ENCODE peak calls at places on chromosomes 16 and 17, in ten cellular contexts. One of them, this sample, is unnamed.

GRCh38 chr17:48542114-48542955 is 2.6 kb downstream of the HOXB2 start:
- DNase-seq in ovary: no peak
- DNase-seq in K562: no peak
- DNase-seq in esophagus muscularis mucosa: no peak
- DNase-seq in H1: no peak
- DNase-seq in sigmoid colon: no peak
- DNase-seq in A549: no peak
- DNase-seq in tibial nerve: no peak
- DNase-seq in SK-N-SH: no peak
- DNase-seq in transverse colon: no peak
- DNase-seq in this sample: no peak

GRCh38 chr17:6711081-6711674 is 2.0 kb downstream of the SLC13A5 start:
- DNase-seq in tibial nerve: no peak
- DNase-seq in K562: no peak
- DNase-seq in sigmoid colon: no peak
- DNase-seq in transverse colon: no peak
- DNase-seq in H1: no peak
- DNase-seq in SK-N-SH: no peak
- DNase-seq in esophagus muscularis mucosa: no peak
- DNase-seq in ovary: peak
- DNase-seq in A549: peak
- DNase-seq in this sample: no peak

GRCh38 chr17:4891405-4892062 is 7.8 kb upstream of the C17orf107 start:
- DNase-seq in ovary: no peak
- DNase-seq in transverse colon: no peak
- DNase-seq in H1: no peak
- DNase-seq in K562: no peak
- DNase-seq in tibial nerve: no peak
- DNase-seq in SK-N-SH: no peak
- DNase-seq in A549: no peak
- DNase-seq in sigmoid colon: no peak
- DNase-seq in esophagus muscularis mucosa: no peak
- DNase-seq in this sample: peak

GRCh38 chr17:60604686-60605334 is 4.8 kb downstream of the PPM1D start:
- DNase-seq in esophagus muscularis mucosa: no peak
- DNase-seq in K562: no peak
- DNase-seq in transverse colon: no peak
- DNase-seq in SK-N-SH: no peak
- DNase-seq in tibial nerve: no peak
- DNase-seq in ovary: no peak
- DNase-seq in sigmoid colon: no peak
- DNase-seq in H1: peak
- DNase-seq in A549: no peak
- DNase-seq in this sample: no peak

GRCh38 chr16:58413359-58413758 is 21.1 kb downstream of the GINS3 start:
- DNase-seq in K562: no peak
- DNase-seq in transverse colon: no peak
- DNase-seq in esophagus muscularis mucosa: no peak
- DNase-seq in A549: no peak
- DNase-seq in tibial nerve: no peak
- DNase-seq in H1: no peak
- DNase-seq in ovary: no peak
- DNase-seq in sigmoid colon: no peak
- DNase-seq in SK-N-SH: peak
- DNase-seq in this sample: no peak

GRCh38 chr16:84331998-84332780 is 36.1 kb upstream of the ATP2C2 start:
- DNase-seq in transverse colon: no peak
- DNase-seq in tibial nerve: no peak
- DNase-seq in ovary: no peak
- DNase-seq in esophagus muscularis mucosa: no peak
- DNase-seq in A549: no peak
- DNase-seq in K562: no peak
- DNase-seq in H1: no peak
- DNase-seq in SK-N-SH: no peak
- DNase-seq in sigmoid colon: no peak
- DNase-seq in this sample: no peak

GRCh38 chr17:47694818-47695663 is 1.1 kb downstream of the TBKBP1 start:
- DNase-seq in esophagus muscularis mucosa: no peak
- DNase-seq in ovary: peak
- DNase-seq in H1: peak
- DNase-seq in tibial nerve: peak
- DNase-seq in K562: peak
- DNase-seq in transverse colon: peak
- DNase-seq in sigmoid colon: peak
- DNase-seq in SK-N-SH: peak
- DNase-seq in A549: no peak
- DNase-seq in this sample: no peak

GRCh38 chr17:17778308-17779014 is 58.3 kb downstream of the SREBF1 start:
- DNase-seq in SK-N-SH: peak
- DNase-seq in K562: no peak
- DNase-seq in tibial nerve: peak
- DNase-seq in sigmoid colon: peak
- DNase-seq in A549: no peak
- DNase-seq in esophagus muscularis mucosa: no peak
- DNase-seq in transverse colon: peak
- DNase-seq in H1: no peak
- DNase-seq in ovary: peak
- DNase-seq in this sample: no peak

DNA sequence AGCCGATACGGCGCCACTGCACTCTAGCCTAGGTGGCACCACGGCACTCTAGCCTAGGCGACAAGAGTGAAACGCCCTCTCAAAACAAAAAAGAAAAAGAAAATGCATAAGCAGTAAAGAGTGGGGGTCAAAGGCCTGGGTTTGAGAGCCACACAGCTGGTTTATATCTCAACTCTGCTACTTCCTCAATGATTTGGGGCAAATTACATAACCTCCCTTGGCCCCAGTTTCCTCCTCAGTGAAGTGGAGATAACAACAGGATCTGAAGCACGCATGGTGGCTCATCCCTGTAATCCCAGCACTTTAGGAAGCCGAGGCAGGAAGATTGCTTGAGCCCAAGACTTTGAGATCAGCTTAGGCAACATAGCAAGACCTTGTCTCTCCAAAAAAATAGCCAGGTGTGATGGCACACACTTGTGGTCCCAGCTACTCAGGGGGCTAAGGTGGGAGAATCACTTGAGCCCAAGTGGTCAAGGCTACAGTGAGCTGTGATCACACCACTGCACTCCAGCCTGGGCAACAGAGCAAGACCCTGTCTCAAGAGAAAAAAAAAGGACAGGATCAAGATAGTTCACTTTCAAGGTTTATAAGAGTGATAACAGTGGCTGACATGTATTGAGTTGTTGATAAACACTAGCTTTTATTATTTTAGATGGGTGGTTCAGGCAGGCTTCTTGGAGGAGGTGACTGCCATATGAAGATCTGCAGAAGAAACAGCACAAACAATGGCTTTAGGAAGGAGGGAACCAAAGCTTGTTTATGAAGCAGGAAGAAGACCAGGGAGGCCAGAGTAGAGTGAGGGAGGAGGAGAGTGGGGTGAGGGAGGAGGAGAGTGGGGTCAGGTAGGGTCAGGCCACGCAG is 8.5 kb upstream of the COG1 start:
- DNase-seq in H1: no peak
- DNase-seq in esophagus muscularis mucosa: no peak
- DNase-seq in SK-N-SH: no peak
- DNase-seq in A549: no peak
- DNase-seq in K562: no peak
- DNase-seq in tibial nerve: no peak
- DNase-seq in sigmoid colon: no peak
- DNase-seq in transverse colon: no peak
- DNase-seq in ovary: no peak
- DNase-seq in this sample: no peak
- TF ChIP-seq EP300 in H1: no peak
- TF ChIP-seq EP300 in esophagus muscularis mucosa: no peak
- TF ChIP-seq EP300 in SK-N-SH: no peak
- TF ChIP-seq EP300 in A549: no peak
- TF ChIP-seq EP300 in K562: no peak
- TF ChIP-seq EP300 in tibial nerve: no peak
- TF ChIP-seq EP300 in sigmoid colon: no peak
- TF ChIP-seq EP300 in transverse colon: no peak
- TF ChIP-seq EP300 in ovary: no peak
- TF ChIP-seq EP300 in this sample: no peak

GRCh38 chr17:65058151-65058550 is 1.6 kb upstream of the GNA13 start:
- DNase-seq in tibial nerve: no peak
- DNase-seq in ovary: no peak
- DNase-seq in SK-N-SH: no peak
- DNase-seq in esophagus muscularis mucosa: no peak
- DNase-seq in K562: no peak
- DNase-seq in A549: no peak
- DNase-seq in sigmoid colon: no peak
- DNase-seq in H1: no peak
- DNase-seq in transverse colon: no peak
- DNase-seq in this sample: no peak

GRCh38 chr17:65055708-65056638 is 567 bp downstream of the GNA13 start:
- DNase-seq in transverse colon: peak
- DNase-seq in ovary: peak
- DNase-seq in tibial nerve: peak
- DNase-seq in sigmoid colon: peak
- DNase-seq in K562: peak
- DNase-seq in SK-N-SH: peak
- DNase-seq in A549: peak
- DNase-seq in esophagus muscularis mucosa: no peak
- DNase-seq in H1: no peak
- DNase-seq in this sample: peak

GRCh38 chr17:65058615-65059014 is 2.1 kb upstream of the GNA13 start:
- DNase-seq in esophagus muscularis mucosa: no peak
- DNase-seq in tibial nerve: no peak
- DNase-seq in A549: no peak
- DNase-seq in H1: no peak
- DNase-seq in SK-N-SH: no peak
- DNase-seq in K562: no peak
- DNase-seq in ovary: no peak
- DNase-seq in transverse colon: no peak
- DNase-seq in sigmoid colon: no peak
- DNase-seq in this sample: no peak

GRCh38 chr17:65055280-65055707 is 1.2 kb downstream of the GNA13 start:
- DNase-seq in ovary: no peak
- DNase-seq in transverse colon: no peak
- DNase-seq in sigmoid colon: no peak
- DNase-seq in K562: no peak
- DNase-seq in H1: no peak
- DNase-seq in A549: no peak
- DNase-seq in esophagus muscularis mucosa: no peak
- DNase-seq in tibial nerve: no peak
- DNase-seq in SK-N-SH: peak
- DNase-seq in this sample: no peak

DNA sequence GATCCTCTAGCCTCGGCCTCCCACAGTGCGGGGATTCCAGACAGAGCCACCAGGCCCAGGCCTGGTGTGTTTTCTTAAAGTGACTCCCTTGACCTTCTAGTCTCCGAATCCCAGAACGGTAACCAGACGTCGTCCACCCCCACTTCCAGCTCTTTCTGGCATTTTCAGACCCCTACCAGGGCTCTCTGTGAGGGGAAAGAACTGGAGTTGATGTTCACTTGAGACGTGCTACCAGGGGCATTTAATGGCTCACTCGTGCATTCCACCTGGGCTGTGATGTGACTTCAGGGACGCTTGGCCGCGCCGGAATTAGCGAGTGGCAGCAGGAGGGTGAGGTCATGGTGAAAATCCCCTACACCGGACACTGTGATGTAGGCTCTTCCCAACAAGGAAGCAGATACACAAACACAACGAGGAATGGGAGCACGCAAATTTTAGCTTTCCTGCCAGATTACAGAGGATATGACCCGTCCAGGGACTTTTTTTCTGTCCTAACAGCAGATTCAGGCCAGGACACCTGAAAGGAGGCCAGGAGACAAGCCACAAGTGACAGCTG is 1.1 kb upstream of the GNA13 start:
- DNase-seq in tibial nerve: no peak
- DNase-seq in transverse colon: no peak
- DNase-seq in esophagus muscularis mucosa: no peak
- DNase-seq in K562: no peak
- DNase-seq in H1: no peak
- DNase-seq in ovary: no peak
- DNase-seq in SK-N-SH: no peak
- DNase-seq in sigmoid colon: peak
- DNase-seq in A549: peak
- DNase-seq in this sample: no peak
- H3K4me3 ChIP-seq in tibial nerve: peak
- H3K4me3 ChIP-seq in transverse colon: peak
- H3K4me3 ChIP-seq in esophagus muscularis mucosa: peak
- H3K4me3 ChIP-seq in K562: no peak
- H3K4me3 ChIP-seq in H1: peak
- H3K4me3 ChIP-seq in ovary: no peak
- H3K4me3 ChIP-seq in SK-N-SH: peak
- H3K4me3 ChIP-seq in sigmoid colon: no peak
- H3K4me3 ChIP-seq in A549: peak
- H3K4me3 ChIP-seq in this sample: peak

DNA sequence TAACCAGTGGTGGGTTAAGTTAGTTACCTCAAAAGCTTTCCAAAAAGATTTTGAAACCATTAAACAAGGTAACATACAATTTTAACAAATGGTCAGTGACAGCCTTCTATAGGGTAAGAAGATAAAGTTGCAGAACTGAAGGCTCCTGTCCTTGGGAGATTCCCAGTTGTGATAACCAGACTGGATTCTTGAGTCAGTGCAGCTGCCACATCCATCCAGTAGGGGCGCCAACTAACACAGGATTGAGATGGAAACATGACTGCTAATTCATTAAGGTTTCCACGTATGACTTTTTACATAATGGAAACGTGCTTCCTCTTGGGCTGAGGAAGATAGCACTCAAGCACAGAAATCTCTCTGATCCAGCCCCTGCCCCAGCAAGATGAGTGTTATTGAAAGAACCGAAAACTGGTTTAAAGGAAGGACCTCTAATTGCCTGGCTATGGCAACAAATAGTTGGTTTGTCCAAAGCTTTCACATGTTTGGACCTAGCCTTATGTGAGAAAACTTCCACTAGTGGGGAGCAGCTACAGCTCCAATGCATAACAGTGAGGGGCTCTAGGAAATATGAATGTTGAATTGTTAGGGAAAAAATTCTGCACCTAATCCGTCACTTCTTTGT is 269.8 kb upstream of the MYOCD start:
- DNase-seq in K562: peak
- DNase-seq in transverse colon: no peak
- DNase-seq in sigmoid colon: no peak
- DNase-seq in esophagus muscularis mucosa: no peak
- DNase-seq in SK-N-SH: peak
- DNase-seq in tibial nerve: no peak
- DNase-seq in ovary: no peak
- DNase-seq in H1: peak
- DNase-seq in A549: peak
- DNase-seq in this sample: no peak
- TF ChIP-seq EP300 in K562: no peak
- TF ChIP-seq EP300 in transverse colon: no peak
- TF ChIP-seq EP300 in sigmoid colon: no peak
- TF ChIP-seq EP300 in esophagus muscularis mucosa: no peak
- TF ChIP-seq EP300 in SK-N-SH: no peak
- TF ChIP-seq EP300 in tibial nerve: no peak
- TF ChIP-seq EP300 in ovary: no peak
- TF ChIP-seq EP300 in H1: no peak
- TF ChIP-seq EP300 in A549: no peak
- TF ChIP-seq EP300 in this sample: no peak

DNA sequence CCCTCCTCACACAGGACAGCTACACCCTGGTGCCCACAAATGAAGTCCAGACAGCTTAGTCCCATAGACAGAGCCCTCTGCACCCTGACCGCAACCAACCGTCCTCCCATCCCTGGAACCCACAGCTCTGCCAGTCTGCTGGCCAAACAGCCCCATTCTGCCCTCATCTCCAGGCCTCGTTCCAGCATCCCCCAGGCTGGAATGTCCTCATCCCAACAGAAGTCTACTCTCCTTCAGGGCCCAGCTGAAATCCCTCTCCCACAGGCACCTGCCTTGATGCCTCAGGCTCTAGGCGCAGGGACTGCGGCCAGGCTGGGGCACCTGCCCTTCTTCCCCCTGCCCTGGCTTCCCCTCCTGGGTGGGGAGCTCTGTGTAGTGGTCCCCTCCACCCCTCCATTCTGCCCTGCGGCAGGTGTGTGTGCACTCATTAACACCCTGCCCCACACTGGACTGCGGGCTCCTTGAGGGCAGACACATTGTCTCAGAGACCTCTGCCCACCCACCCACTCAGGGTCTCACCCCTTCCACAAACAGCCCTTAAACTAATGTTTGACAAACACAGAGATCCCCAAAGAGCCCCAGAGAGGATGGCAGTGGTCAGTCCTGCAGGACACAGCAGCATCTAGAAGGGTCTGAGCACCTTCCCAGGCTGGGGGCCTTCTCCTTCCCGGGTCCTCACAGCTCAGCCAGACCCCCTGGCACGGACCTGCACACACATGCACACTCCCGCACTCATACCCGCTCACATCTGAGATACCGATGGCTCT is 830 bp downstream of the GRIN2C start:
- DNase-seq in esophagus muscularis mucosa: no peak
- DNase-seq in H1: no peak
- DNase-seq in K562: no peak
- DNase-seq in tibial nerve: no peak
- DNase-seq in sigmoid colon: no peak
- DNase-seq in transverse colon: no peak
- DNase-seq in SK-N-SH: no peak
- DNase-seq in A549: no peak
- DNase-seq in ovary: no peak
- DNase-seq in this sample: no peak
- H3K4me3 ChIP-seq in esophagus muscularis mucosa: no peak
- H3K4me3 ChIP-seq in H1: peak
- H3K4me3 ChIP-seq in K562: no peak
- H3K4me3 ChIP-seq in tibial nerve: no peak
- H3K4me3 ChIP-seq in sigmoid colon: no peak
- H3K4me3 ChIP-seq in transverse colon: no peak
- H3K4me3 ChIP-seq in SK-N-SH: no peak
- H3K4me3 ChIP-seq in A549: peak
- H3K4me3 ChIP-seq in ovary: no peak
- H3K4me3 ChIP-seq in this sample: no peak